ENCODE peak calls at places on chromosome 5, in seven cellular contexts. V is mammary epithelial cell, L is SK-N-MC, C is K562, R is astrocyte, K is neural progenitor cell, W is GM12878. U is an unnamed sample.

GRCh38 chr5:61082516-61083280 is 79.6 kb downstream of the SMIM15 start:
- DNase-seq in V (peak), L (no peak), C (no peak), R (peak), K (no peak), W (no peak), U (peak)

GRCh38 chr5:52360985-52361384 is 426.7 kb upstream of the ITGA1 start:
- DNase-seq in V (no peak), L (no peak), C (no peak), R (no peak), K (no peak), W (no peak), U (no peak)

GRCh38 chr5:152246401-152246800 is 158.7 kb downstream of the NMUR2 start:
- DNase-seq in V (peak), L (no peak), C (no peak), R (peak), K (peak), W (no peak), U (peak)

GRCh38 chr5:58317808-58318207 is 142.1 kb downstream of the PLK2 start:
- DNase-seq in V (no peak), L (no peak), C (no peak), R (peak), K (no peak), W (no peak), U (no peak)

GRCh38 chr5:42825422-42826148 is 13.9 kb upstream of the SELENOP start:
- DNase-seq in V (no peak), L (no peak), C (no peak), R (no peak), K (no peak), W (no peak), U (no peak)

GRCh38 chr5:675876-676698 is 17.1 kb downstream of the TPPP start:
- DNase-seq in V (no peak), L (no peak), C (no peak), R (no peak), K (no peak), W (no peak), U (no peak)

GRCh38 chr5:61340775-61341361 is 8.8 kb downstream of the ZSWIM6 start:
- DNase-seq in V (no peak), L (no peak), C (no peak), R (no peak), K (no peak), W (no peak), U (no peak)

GRCh38 chr5:52177193-52177592 is 610.5 kb upstream of the ITGA1 start:
- DNase-seq in V (no peak), L (no peak), C (no peak), R (no peak), K (no peak), W (no peak), U (no peak)

GRCh38 chr5:149707097-149707496 is 23.0 kb upstream of the PPARGC1B start:
- DNase-seq in V (no peak), L (no peak), C (no peak), R (no peak), K (no peak), W (no peak), U (no peak)

GRCh38 chr5:672329-673139 is 20.6 kb downstream of the TPPP start:
- DNase-seq in V (peak), L (peak), C (no peak), R (peak), K (peak), W (no peak), U (peak)

GRCh38 chr5:113081881-113082546 is 105.4 kb downstream of the DCP2 start:
- DNase-seq in V (peak), L (no peak), C (no peak), R (peak), K (no peak), W (no peak), U (peak)

GRCh38 chr5:67976812-67977455 is 238.6 kb upstream of the PIK3R1 start:
- DNase-seq in V (no peak), L (no peak), C (no peak), R (no peak), K (no peak), W (no peak), U (peak)

GRCh38 chr5:83718195-83718825 is 2.3 kb downstream of the HAPLN1 start:
- DNase-seq in V (peak), L (peak), C (peak), R (peak), K (peak), W (no peak), U (peak)

GRCh38 chr5:73812457-73812856 is 186.5 kb downstream of the ARHGEF28 start:
- DNase-seq in V (peak), L (no peak), C (no peak), R (peak), K (no peak), W (no peak), U (peak)

GRCh38 chr5:171445910-171446516 is 26.6 kb downstream of the FGF18 start:
- DNase-seq in V (no peak), L (no peak), C (no peak), R (peak), K (no peak), W (no peak), U (peak)

GRCh38 chr5:153496835-153497234 is 6.4 kb downstream of the GRIA1 start:
- DNase-seq in V (peak), L (no peak), C (peak), R (no peak), K (peak), W (no peak), U (peak)

GRCh38 chr5:73284196-73284795 is 111.3 kb downstream of the TMEM174 start:
- DNase-seq in V (no peak), L (no peak), C (no peak), R (no peak), K (no peak), W (no peak), U (no peak)

GRCh38 chr5:96177303-96177869 is 215.7 kb upstream of the ELL2 start:
- DNase-seq in V (peak), L (no peak), C (no peak), R (peak), K (no peak), W (peak), U (peak)

GRCh38 chr5:38124321-38124720 is 134.0 kb upstream of the EGFLAM start:
- DNase-seq in V (no peak), L (no peak), C (no peak), R (no peak), K (no peak), W (no peak), U (no peak)

GRCh38 chr5:139684881-139685749 is 37.0 kb downstream of the CXXC5 start:
- DNase-seq in V (no peak), L (no peak), C (no peak), R (no peak), K (peak), W (no peak), U (no peak)

GRCh38 chr5:169635933-169636332 is 1.1 kb upstream of the DOCK2 start:
- DNase-seq in V (no peak), L (no peak), C (no peak), R (no peak), K (no peak), W (no peak), U (no peak)

GRCh38 chr5:135535820-135536801 is at the start of gene NEUROG1:
- DNase-seq in V (no peak), L (no peak), C (no peak), R (no peak), K (peak), W (no peak), U (no peak)

GRCh38 chr5:25562656-25563055 is 917.9 kb upstream of the CDH10 start:
- DNase-seq in V (no peak), L (no peak), C (no peak), R (no peak), K (no peak), W (no peak), U (no peak)

GRCh38 chr5:58933891-58934628 is 351.2 kb downstream of the RAB3C start:
- DNase-seq in V (peak), L (no peak), C (no peak), R (no peak), K (no peak), W (no peak), U (no peak)

GRCh38 chr5:8908055-8908683 is 637.7 kb downstream of the SEMA5A start:
- DNase-seq in V (peak), L (no peak), C (peak), R (peak), K (peak), W (no peak), U (no peak)

GRCh38 chr5:97543158-97543557 is 360.1 kb upstream of the RIOK2 start:
- DNase-seq in V (no peak), L (no peak), C (no peak), R (no peak), K (no peak), W (no peak), U (no peak)

GRCh38 chr5:16792278-16793275 is 143.5 kb downstream of the MYO10 start:
- DNase-seq in V (no peak), L (no peak), C (no peak), R (no peak), K (no peak), W (no peak), U (no peak)

GRCh38 chr5:80884086-80884813 is 75.9 kb upstream of the RASGRF2 start:
- DNase-seq in V (no peak), L (no peak), C (no peak), R (no peak), K (no peak), W (no peak), U (no peak)

GRCh38 chr5:6858419-6858818 is 145.2 kb downstream of the TENT4A start:
- DNase-seq in V (no peak), L (no peak), C (no peak), R (no peak), K (no peak), W (no peak), U (no peak)

GRCh38 chr5:168165221-168165965 is 126.1 kb upstream of the WWC1 start:
- DNase-seq in V (peak), L (no peak), C (no peak), R (no peak), K (peak), W (no peak), U (peak)

GRCh38 chr5:89236900-89237299 is 353.9 kb upstream of the MEF2C start:
- DNase-seq in V (no peak), L (no peak), C (no peak), R (peak), K (no peak), W (no peak), U (peak)

GRCh38 chr5:68295772-68296171 is 80.2 kb downstream of the PIK3R1 start:
- DNase-seq in V (peak), L (no peak), C (no peak), R (no peak), K (no peak), W (no peak), U (no peak)

GRCh38 chr5:115842089-115842881 is 550 bp downstream of the AP3S1 start:
- DNase-seq in V (peak), L (no peak), C (no peak), R (peak), K (peak), W (no peak), U (peak)

GRCh38 chr5:59588922-59589321 is 304.6 kb downstream of the PDE4D start:
- DNase-seq in V (peak), L (no peak), C (no peak), R (peak), K (no peak), W (no peak), U (peak)

GRCh38 chr5:132396589-132397001 is 27.1 kb downstream of the SLC22A5 start:
- DNase-seq in V (no peak), L (no peak), C (no peak), R (no peak), K (no peak), W (no peak), U (no peak)

GRCh38 chr5:142110988-142111687 is 2.6 kb downstream of the NDFIP1 start:
- DNase-seq in V (no peak), L (no peak), C (no peak), R (no peak), K (no peak), W (no peak), U (no peak)
- H3K9ac ChIP-seq in V (no peak), L (no peak), C (no peak), R (no peak), K (no peak), W (no peak), U (no peak)

GRCh38 chr5:28082610-28083009 is 1044.2 kb upstream of the CDH9 start:
- DNase-seq in V (no peak), L (no peak), C (no peak), R (no peak), K (no peak), W (no peak), U (no peak)

DNA sequence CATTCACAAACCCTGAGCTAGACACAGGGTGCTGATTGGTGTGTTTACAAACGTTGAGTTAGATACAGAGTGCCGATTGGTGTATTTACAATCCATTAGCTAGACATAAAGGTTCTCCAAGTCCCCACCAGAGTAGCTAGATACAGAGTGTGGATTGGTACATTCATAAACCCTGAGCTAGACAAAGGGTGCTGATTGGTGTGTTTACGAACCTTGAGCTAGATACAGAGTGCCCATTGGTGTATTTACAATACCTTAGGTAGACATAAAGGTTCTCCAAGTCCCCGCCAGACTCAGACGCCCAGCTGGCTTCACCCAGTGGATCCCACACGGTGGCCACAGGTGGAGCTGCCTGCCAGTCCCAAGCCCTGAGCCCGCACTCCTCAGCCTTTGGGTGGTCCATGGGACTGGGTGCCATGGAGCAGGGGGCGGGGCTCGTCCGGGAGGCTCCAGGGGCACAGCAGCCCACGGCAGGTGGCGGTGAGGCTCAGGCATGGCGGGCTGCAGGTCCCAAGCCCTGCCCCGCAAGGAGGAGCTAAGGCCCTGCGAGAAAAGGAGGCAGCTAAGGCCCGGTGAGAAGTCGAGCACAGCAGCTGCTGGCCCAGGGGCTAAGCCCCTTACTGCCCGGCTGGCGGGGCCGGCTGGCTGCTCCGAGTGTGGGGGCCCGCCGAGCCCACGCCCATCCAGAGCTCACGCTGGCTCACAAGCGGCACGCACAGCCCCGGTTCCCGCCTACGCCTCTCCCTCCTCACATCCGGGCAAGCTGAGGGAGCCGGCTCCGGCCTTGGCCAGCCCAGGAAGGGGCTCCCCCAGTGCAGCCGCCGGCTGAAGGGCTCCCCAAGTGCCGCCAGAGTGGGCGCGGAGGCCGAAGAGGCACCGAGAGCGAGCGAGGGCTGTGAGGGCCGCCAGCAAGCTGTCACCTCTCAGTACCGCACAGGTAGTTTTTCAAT is 1039.2 kb upstream of the CDH9 start:
- DNase-seq in V (no peak), L (no peak), C (no peak), R (no peak), K (no peak), W (no peak), U (no peak)
- H3K4me3 ChIP-seq in V (no peak), L (no peak), C (no peak), R (no peak), K (no peak), W (no peak), U (no peak)

DNA sequence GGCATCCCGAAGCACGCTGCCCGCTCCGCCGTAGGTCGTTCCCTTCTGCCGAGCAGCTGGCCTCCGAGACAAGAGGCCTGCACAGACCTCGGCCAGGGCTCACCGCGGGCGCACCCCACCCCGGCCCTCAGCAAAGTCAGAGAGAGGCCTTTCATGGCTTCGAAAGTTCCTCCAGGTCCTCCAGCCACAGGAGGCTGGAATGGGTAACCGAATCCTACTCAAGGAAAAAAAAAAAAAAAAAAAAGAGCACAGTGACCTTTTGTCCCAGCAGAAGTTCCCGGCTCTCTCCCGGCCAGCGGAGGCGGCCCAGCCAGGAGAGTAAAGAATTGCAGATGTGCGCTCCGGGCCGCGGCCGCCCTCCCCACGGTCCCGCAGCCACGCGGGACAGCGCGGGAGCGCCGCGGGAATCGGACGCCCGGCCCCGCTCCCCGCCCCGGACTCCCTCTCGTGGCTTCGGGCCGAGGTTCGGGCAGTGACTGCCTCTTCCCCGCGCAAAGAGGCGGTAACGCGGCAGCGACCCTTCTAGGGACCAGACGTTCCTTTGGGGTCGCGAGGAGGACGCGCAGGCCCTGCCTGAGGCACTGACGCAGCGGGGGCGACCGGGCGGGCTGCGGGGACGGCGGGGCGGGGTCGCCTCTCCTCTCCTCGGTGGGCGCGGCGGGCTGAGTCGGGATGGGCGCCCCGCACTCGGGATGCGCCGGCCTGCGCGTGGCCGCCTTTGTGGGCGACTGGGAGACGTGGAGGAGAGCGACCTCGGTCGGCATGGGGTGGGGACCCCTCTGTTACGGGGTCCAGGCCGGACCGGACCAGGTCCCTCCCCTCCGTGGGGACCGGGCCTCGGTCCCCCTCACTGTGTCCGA is 790 bp downstream of the GFPT2 start:
- DNase-seq in V (no peak), L (no peak), C (no peak), R (peak), K (peak), W (no peak), U (peak)
- TF ChIP-seq EZH2 in V (peak), L (no peak), C (no peak), R (no peak), K (no peak), W (no peak), U (no peak)

DNA sequence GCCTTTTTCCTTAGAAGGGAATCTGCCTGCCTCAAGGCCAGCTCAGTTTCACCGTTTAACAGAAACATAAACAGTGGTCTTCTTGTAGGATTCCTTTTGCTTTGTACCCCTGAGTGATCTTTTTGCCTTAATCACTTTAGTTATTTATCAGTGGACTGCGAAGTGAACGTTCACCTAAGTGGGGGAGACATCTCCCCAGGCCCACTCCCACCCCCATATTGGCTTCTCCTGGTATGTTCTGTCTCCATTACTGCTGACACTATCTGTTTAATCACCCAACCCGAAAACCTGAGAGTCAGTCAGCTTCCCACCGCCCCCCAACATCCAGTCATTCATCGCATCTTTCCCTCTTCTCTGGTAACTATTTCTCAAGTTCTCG is 1.4 kb downstream of the SKP2 start:
- DNase-seq in V (no peak), L (no peak), C (peak), R (no peak), K (no peak), W (no peak), U (no peak)
- H3K9ac ChIP-seq in V (no peak), L (peak), C (peak), R (peak), K (peak), W (peak), U (no peak)

DNA sequence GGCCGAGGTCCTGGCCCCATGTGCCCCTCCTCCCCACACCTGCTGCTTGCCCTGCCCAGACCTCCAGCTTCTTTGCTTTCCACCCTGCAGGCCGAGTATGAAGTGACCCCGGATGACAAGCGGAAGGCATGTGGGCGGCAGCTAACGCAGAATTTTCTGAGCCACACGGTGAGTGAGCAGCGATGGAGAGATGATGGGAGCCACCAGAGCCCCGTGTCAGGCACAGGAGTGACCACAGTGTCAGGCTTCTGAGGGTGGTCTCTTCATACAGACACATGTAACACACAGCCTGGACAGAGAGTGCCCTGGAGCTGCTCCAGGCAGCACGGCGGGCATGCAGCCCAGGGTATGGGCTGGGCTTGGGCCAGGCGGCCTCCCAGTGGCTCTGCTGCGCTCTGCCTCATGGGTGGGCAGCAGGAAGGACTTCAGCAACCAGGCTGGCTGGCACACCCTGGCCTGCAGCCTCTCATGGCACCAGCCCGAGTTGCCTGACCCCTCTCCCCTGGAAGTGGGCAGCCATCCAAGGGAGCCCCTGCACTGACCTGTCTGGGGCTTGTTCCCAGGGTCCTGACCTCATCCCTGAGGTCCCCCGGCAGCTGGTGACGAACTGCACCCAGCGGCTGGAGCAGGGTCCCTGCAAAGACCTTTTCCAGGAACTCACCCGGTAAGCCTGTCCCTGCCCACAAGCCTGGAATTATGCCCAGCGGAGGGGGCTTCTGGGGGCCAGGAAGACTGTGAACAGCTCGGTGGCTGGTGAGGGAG is 5.8 kb downstream of the GRK6 start:
- DNase-seq in V (no peak), L (no peak), C (no peak), R (no peak), K (no peak), W (no peak), U (no peak)
- H3K4me3 ChIP-seq in V (no peak), L (no peak), C (no peak), R (no peak), K (no peak), W (peak), U (no peak)

GRCh38 chr5:154646841-154647759 is 108.1 kb upstream of the LARP1 start:
- DNase-seq in V (peak), L (no peak), C (peak), R (peak), K (peak), W (no peak), U (peak)
- TF ChIP-seq EZH2 in V (no peak), L (no peak), C (no peak), R (peak), K (peak), W (no peak), U (no peak)

U was measured in fibroblast of lung.